ENCODE peak calls at places on chromosomes 5 and 9, in seven cellular contexts. One of them, this sample, is unnamed.

GRCh38 chr9:109122726-109123621 is 3.2 kb upstream of the TMEM245 start:
- DNase-seq in SK-N-SH: no peak
- DNase-seq in K562: peak; percentile 86
- DNase-seq in HCT116: no peak
- DNase-seq in H1: no peak
- DNase-seq in HepG2: peak; percentile 60
- DNase-seq in GM12878: no peak
- DNase-seq in this sample: no peak

GRCh38 chr5:111461261-111461671 is 51.1 kb downstream of the STARD4 start:
- DNase-seq in SK-N-SH: peak; percentile 53
- DNase-seq in K562: peak; percentile 16
- DNase-seq in HCT116: no peak
- DNase-seq in H1: peak; percentile 55
- DNase-seq in HepG2: no peak
- DNase-seq in GM12878: no peak
- DNase-seq in this sample: peak; percentile 61

GRCh38 chr9:104890433-104890770 is 37.6 kb downstream of the ABCA1 start:
- DNase-seq in SK-N-SH: no peak
- DNase-seq in K562: no peak
- DNase-seq in HCT116: no peak
- DNase-seq in H1: no peak
- DNase-seq in HepG2: peak; percentile 55
- DNase-seq in GM12878: no peak
- DNase-seq in this sample: no peak

GRCh38 chr5:129804705-129805104 is 56.8 kb downstream of the MINAR2 start:
- DNase-seq in SK-N-SH: no peak
- DNase-seq in K562: no peak
- DNase-seq in HCT116: no peak
- DNase-seq in H1: no peak
- DNase-seq in HepG2: no peak
- DNase-seq in GM12878: no peak
- DNase-seq in this sample: no peak

GRCh38 chr9:95506438-95506691 is 10.4 kb downstream of the PTCH1 start:
- DNase-seq in SK-N-SH: peak; percentile 63
- DNase-seq in K562: peak; percentile 66
- DNase-seq in HCT116: no peak
- DNase-seq in H1: no peak
- DNase-seq in HepG2: peak; percentile 25
- DNase-seq in GM12878: no peak
- DNase-seq in this sample: no peak

GRCh38 chr5:53011233-53011632 is 22.1 kb downstream of the ITGA2 start:
- DNase-seq in SK-N-SH: no peak
- DNase-seq in K562: no peak
- DNase-seq in HCT116: no peak
- DNase-seq in H1: no peak
- DNase-seq in HepG2: peak; percentile 48
- DNase-seq in GM12878: no peak
- DNase-seq in this sample: no peak

GRCh38 chr5:74575741-74576538 is 64.6 kb downstream of the ENC1 start:
- DNase-seq in SK-N-SH: no peak
- DNase-seq in K562: no peak
- DNase-seq in HCT116: no peak
- DNase-seq in H1: no peak
- DNase-seq in HepG2: no peak
- DNase-seq in GM12878: no peak
- DNase-seq in this sample: peak; percentile 30

GRCh38 chr9:137370865-137371520 is 52.0 kb downstream of the EXD3 start:
- DNase-seq in SK-N-SH: no peak
- DNase-seq in K562: no peak
- DNase-seq in HCT116: no peak
- DNase-seq in H1: peak; percentile 56
- DNase-seq in HepG2: no peak
- DNase-seq in GM12878: no peak
- DNase-seq in this sample: no peak

GRCh38 chr5:176491056-176491646 is 43.0 kb downstream of the FAF2 start:
- DNase-seq in SK-N-SH: no peak
- DNase-seq in K562: no peak
- DNase-seq in HCT116: no peak
- DNase-seq in H1: no peak
- DNase-seq in HepG2: no peak
- DNase-seq in GM12878: no peak
- DNase-seq in this sample: no peak

GRCh38 chr5:57171818-57172465 is 1.9 kb upstream of the GPBP1 start:
- DNase-seq in SK-N-SH: no peak
- DNase-seq in K562: peak; percentile 47
- DNase-seq in HCT116: no peak
- DNase-seq in H1: no peak
- DNase-seq in HepG2: no peak
- DNase-seq in GM12878: no peak
- DNase-seq in this sample: no peak

GRCh38 chr5:169302491-169303118 is 1.7 kb upstream of the SLIT3 start:
- DNase-seq in SK-N-SH: peak; percentile 69
- DNase-seq in K562: peak; percentile 78
- DNase-seq in HCT116: peak; percentile 48
- DNase-seq in H1: peak; percentile 83
- DNase-seq in HepG2: peak; percentile 44
- DNase-seq in GM12878: peak; percentile 2
- DNase-seq in this sample: peak; percentile 82

GRCh38 chr5:134917070-134917831 is 12.3 kb downstream of the PCBD2 start:
- DNase-seq in SK-N-SH: no peak
- DNase-seq in K562: peak; percentile 9
- DNase-seq in HCT116: no peak
- DNase-seq in H1: peak; percentile 67
- DNase-seq in HepG2: peak; percentile 18
- DNase-seq in GM12878: no peak
- DNase-seq in this sample: peak; percentile 36

GRCh38 chr5:68484307-68485068 is 268.9 kb downstream of the PIK3R1 start:
- DNase-seq in SK-N-SH: no peak
- DNase-seq in K562: no peak
- DNase-seq in HCT116: no peak
- DNase-seq in H1: no peak
- DNase-seq in HepG2: no peak
- DNase-seq in GM12878: no peak
- DNase-seq in this sample: no peak
- TF ChIP-seq JUND in SK-N-SH: no peak
- TF ChIP-seq JUND in K562: no peak
- TF ChIP-seq JUND in HCT116: no peak
- TF ChIP-seq JUND in H1: no peak
- TF ChIP-seq JUND in HepG2: no peak
- TF ChIP-seq JUND in GM12878: no peak
- TF ChIP-seq JUND in this sample: no peak

DNA sequence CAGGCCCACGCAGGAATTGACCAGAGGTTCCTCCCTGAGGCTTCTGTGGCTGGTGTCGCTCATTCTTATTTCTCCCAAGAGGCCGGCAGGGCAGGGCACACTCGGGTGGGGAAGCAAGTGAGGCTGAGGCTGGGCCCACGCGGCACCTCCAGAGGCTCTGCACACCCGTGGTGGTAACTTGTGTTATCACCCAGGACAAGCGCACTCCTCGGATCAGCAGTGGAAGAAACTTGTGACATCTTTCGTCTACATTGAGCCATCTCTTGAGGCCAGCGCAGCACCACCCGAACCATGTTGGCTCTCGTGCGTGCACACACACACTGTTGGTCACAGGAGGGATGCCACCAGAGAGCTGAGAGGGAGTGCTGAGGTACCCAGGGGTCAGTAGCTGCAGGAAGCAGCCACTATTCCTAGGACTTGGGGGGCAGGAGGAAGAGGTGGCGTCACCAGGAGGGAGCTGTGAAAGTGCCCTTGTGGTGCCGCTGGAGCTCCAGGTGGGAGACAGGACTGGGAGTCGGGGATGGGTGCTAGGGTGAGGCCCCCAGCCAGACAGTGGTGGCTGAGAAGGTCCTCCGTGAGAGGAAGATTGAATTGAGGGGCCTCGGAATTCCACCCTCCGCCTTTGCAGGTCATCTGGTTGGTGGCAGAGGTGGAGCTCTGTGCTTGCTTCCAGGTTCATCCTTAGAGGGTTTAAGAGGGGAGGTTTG is 6.4 kb downstream of the NDUFS6 start:
- DNase-seq in SK-N-SH: no peak
- DNase-seq in K562: no peak
- DNase-seq in HCT116: no peak
- DNase-seq in H1: no peak
- DNase-seq in HepG2: no peak
- DNase-seq in GM12878: no peak
- DNase-seq in this sample: no peak
- TF ChIP-seq JUND in SK-N-SH: no peak
- TF ChIP-seq JUND in K562: no peak
- TF ChIP-seq JUND in HCT116: no peak
- TF ChIP-seq JUND in H1: no peak
- TF ChIP-seq JUND in HepG2: no peak
- TF ChIP-seq JUND in GM12878: no peak
- TF ChIP-seq JUND in this sample: no peak

GRCh38 chr9:36337865-36338264 is 62.2 kb downstream of the RNF38 start:
- DNase-seq in SK-N-SH: no peak
- DNase-seq in K562: no peak
- DNase-seq in HCT116: no peak
- DNase-seq in H1: no peak
- DNase-seq in HepG2: no peak
- DNase-seq in GM12878: no peak
- DNase-seq in this sample: no peak
- TF ChIP-seq JUND in SK-N-SH: no peak
- TF ChIP-seq JUND in K562: no peak
- TF ChIP-seq JUND in HCT116: no peak
- TF ChIP-seq JUND in H1: no peak
- TF ChIP-seq JUND in HepG2: no peak
- TF ChIP-seq JUND in GM12878: no peak
- TF ChIP-seq JUND in this sample: no peak

GRCh38 chr5:106019271-106019670 is 1651.5 kb downstream of the EFNA5 start:
- DNase-seq in SK-N-SH: no peak
- DNase-seq in K562: no peak
- DNase-seq in HCT116: no peak
- DNase-seq in H1: no peak
- DNase-seq in HepG2: no peak
- DNase-seq in GM12878: no peak
- DNase-seq in this sample: no peak

GRCh38 chr5:106017243-106017857 is 1653.4 kb downstream of the EFNA5 start:
- DNase-seq in SK-N-SH: no peak
- DNase-seq in K562: no peak
- DNase-seq in HCT116: no peak
- DNase-seq in H1: no peak
- DNase-seq in HepG2: no peak
- DNase-seq in GM12878: no peak
- DNase-seq in this sample: peak; percentile 1

GRCh38 chr5:106014262-106014661 is 1656.5 kb downstream of the EFNA5 start:
- DNase-seq in SK-N-SH: no peak
- DNase-seq in K562: no peak
- DNase-seq in HCT116: no peak
- DNase-seq in H1: no peak
- DNase-seq in HepG2: no peak
- DNase-seq in GM12878: no peak
- DNase-seq in this sample: no peak
- TF ChIP-seq JUND in SK-N-SH: no peak
- TF ChIP-seq JUND in K562: no peak
- TF ChIP-seq JUND in HCT116: no peak
- TF ChIP-seq JUND in H1: no peak
- TF ChIP-seq JUND in HepG2: no peak
- TF ChIP-seq JUND in GM12878: no peak
- TF ChIP-seq JUND in this sample: no peak

DNA sequence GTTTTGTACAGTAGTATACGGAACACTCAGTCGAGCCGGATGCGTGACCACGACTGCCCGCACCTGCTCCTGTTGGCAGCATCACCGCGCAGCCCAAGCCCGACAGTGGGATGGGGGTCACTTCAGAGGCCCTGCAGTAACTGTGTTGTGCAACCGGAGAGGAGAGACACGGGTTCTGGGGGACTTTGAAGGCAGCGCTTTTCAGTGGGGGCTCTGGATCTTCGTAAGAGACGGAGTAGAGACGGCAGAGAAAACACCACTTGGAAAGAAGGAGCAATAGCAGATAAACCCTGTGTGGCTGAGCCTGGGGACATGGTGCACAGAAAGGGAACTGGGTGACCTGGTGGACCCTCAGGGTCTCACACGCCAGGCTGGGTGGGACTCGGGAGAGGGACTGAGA is 28.2 kb upstream of the LPCAT1 start:
- DNase-seq in SK-N-SH: no peak
- DNase-seq in K562: no peak
- DNase-seq in HCT116: no peak
- DNase-seq in H1: no peak
- DNase-seq in HepG2: no peak
- DNase-seq in GM12878: no peak
- DNase-seq in this sample: no peak
- TF ChIP-seq JUND in SK-N-SH: no peak
- TF ChIP-seq JUND in K562: no peak
- TF ChIP-seq JUND in HCT116: no peak
- TF ChIP-seq JUND in H1: no peak
- TF ChIP-seq JUND in HepG2: no peak
- TF ChIP-seq JUND in GM12878: no peak
- TF ChIP-seq JUND in this sample: no peak

GRCh38 chr5:124700930-124701458 is 45.4 kb downstream of the ZNF608 start:
- DNase-seq in SK-N-SH: no peak
- DNase-seq in K562: no peak
- DNase-seq in HCT116: no peak
- DNase-seq in H1: no peak
- DNase-seq in HepG2: no peak
- DNase-seq in GM12878: no peak
- DNase-seq in this sample: no peak
- TF ChIP-seq JUND in SK-N-SH: no peak
- TF ChIP-seq JUND in K562: no peak
- TF ChIP-seq JUND in HCT116: no peak
- TF ChIP-seq JUND in H1: no peak
- TF ChIP-seq JUND in HepG2: no peak
- TF ChIP-seq JUND in GM12878: no peak
- TF ChIP-seq JUND in this sample: no peak

This sample was measured in T47D.